ENCODE peak calls at places on chromosomes 13 and 19, in six cellular contexts. Z is brain pericyte, Y is GM19239, P is GM03348, C is omental fat pad, I is tibial artery. V is an unnamed sample.

GRCh38 chr13:45102136-45102802 is 18.0 kb upstream of the GTF2F2 start:
- DNase-seq in Y (no peak), Z (no peak), P (no peak), I (no peak), C (no peak), V (no peak)

GRCh38 chr19:16359964-16360363 is 35.3 kb downstream of the KLF2 start:
- DNase-seq in Y (no peak), I (no peak), Z (no peak), P (no peak), C (no peak), V (no peak)

GRCh38 chr19:33796164-33797100 is at the start of gene KCTD15:
- DNase-seq in I (no peak), C (no peak), Y (no peak), P (peak), Z (no peak), V (no peak)

GRCh38 chr19:3186377-3186688 is 603 bp downstream of the NCLN start:
- DNase-seq in I (no peak), C (no peak), Z (no peak), Y (no peak), P (no peak), V (no peak)

GRCh38 chr13:67156718-67157049 is 73.5 kb downstream of the PCDH9 start:
- DNase-seq in C (no peak), I (no peak), P (no peak), Y (no peak), Z (no peak), V (no peak)

GRCh38 chr13:39370554-39370953 is 232.4 kb downstream of the LHFPL6 start:
- DNase-seq in Y (no peak), Z (no peak), P (peak), I (peak), C (no peak), V (no peak)

GRCh38 chr13:48585456-48585840 is 52.6 kb upstream of the RCBTB2 start:
- DNase-seq in I (no peak), P (no peak), C (no peak), Z (no peak), Y (no peak), V (no peak)

GRCh38 chr13:28049880-28050871 is 50.2 kb downstream of the FLT3 start:
- DNase-seq in Y (no peak), I (no peak), P (no peak), Z (no peak), C (no peak), V (no peak)

GRCh38 chr19:29687897-29688728 is 22.9 kb downstream of the PLEKHF1 start:
- DNase-seq in Z (no peak), C (no peak), P (no peak), I (no peak), Y (no peak), V (no peak)

GRCh38 chr13:73480784-73481183 is 422.0 kb downstream of the KLF5 start:
- DNase-seq in Z (no peak), Y (no peak), C (no peak), P (no peak), I (no peak), V (no peak)

GRCh38 chr19:44737238-44738160 is 11.0 kb upstream of the BCL3 start:
- DNase-seq in P (no peak), C (no peak), Y (no peak), Z (no peak), I (no peak), V (no peak)

GRCh38 chr13:33453911-33454310 is 168.4 kb upstream of the STARD13 start:
- DNase-seq in I (no peak), P (no peak), C (no peak), Y (no peak), Z (no peak), V (no peak)

GRCh38 chr13:114324334-114324733 is 10.0 kb downstream of the CHAMP1 start:
- DNase-seq in P (no peak), Y (no peak), I (no peak), C (no peak), Z (no peak), V (no peak)

GRCh38 chr13:113897966-113898365 is 34.1 kb upstream of the GAS6 start:
- DNase-seq in C (no peak), P (peak), I (no peak), Y (no peak), Z (no peak), V (no peak)

GRCh38 chr13:29702912-29703351 is 107.4 kb upstream of the SLC7A1 start:
- DNase-seq in I (peak), Y (no peak), P (peak), C (no peak), Z (peak), V (no peak)

GRCh38 chr19:662207-662961 is 630 bp downstream of the RNF126 start:
- DNase-seq in P (peak), Z (no peak), Y (peak), I (no peak), C (no peak), V (no peak)

GRCh38 chr13:45196091-45196490 is 4.8 kb downstream of the KCTD4 start:
- DNase-seq in Z (no peak), C (no peak), I (no peak), Y (no peak), P (peak), V (no peak)

GRCh38 chr13:111962431-111962891 is 104.5 kb upstream of the SOX1 start:
- DNase-seq in C (no peak), Y (no peak), P (no peak), I (no peak), Z (no peak), V (no peak)

GRCh38 chr19:10887616-10888367 is 16.4 kb downstream of the CARM1 start:
- DNase-seq in Y (no peak), C (no peak), P (no peak), Z (no peak), I (no peak), V (no peak)

GRCh38 chr19:48836089-48837017 is at the start of gene HSD17B14:
- DNase-seq in C (no peak), P (peak), Z (no peak), Y (no peak), I (peak), V (no peak)

GRCh38 chr19:30646806-30647205 is 274.6 kb downstream of the ZNF536 start:
- DNase-seq in C (no peak), P (no peak), Y (no peak), Z (no peak), I (no peak), V (no peak)

GRCh38 chr13:54574791-54575190 is 1546.2 kb downstream of the OLFM4 start:
- DNase-seq in C (no peak), Y (no peak), I (no peak), Z (no peak), P (no peak), V (no peak)

GRCh38 chr19:39543477-39543857 is 3.5 kb upstream of the EID2 start:
- DNase-seq in P (no peak), Z (no peak), C (no peak), I (no peak), Y (no peak), V (no peak)

GRCh38 chr19:55261671-55262126 is 2.9 kb upstream of the PPP6R1 start:
- DNase-seq in I (no peak), Y (no peak), Z (no peak), P (no peak), C (no peak), V (no peak)

GRCh38 chr13:75196112-75196855 is 285.7 kb downstream of the TBC1D4 start:
- DNase-seq in P (peak), Y (no peak), Z (peak), C (no peak), I (no peak), V (no peak)

GRCh38 chr13:30388401-30389283 is 33.7 kb upstream of the UBE2L5 start:
- DNase-seq in C (no peak), I (no peak), Z (no peak), Y (no peak), P (peak), V (no peak)

GRCh38 chr13:65555973-65556372 is 1674.2 kb downstream of the PCDH9 start:
- DNase-seq in Z (no peak), I (no peak), P (no peak), C (no peak), Y (no peak), V (no peak)

GRCh38 chr13:47334173-47334572 is 437.3 kb upstream of the HTR2A start:
- DNase-seq in Z (peak), Y (no peak), I (no peak), P (peak), C (no peak), V (no peak)

GRCh38 chr13:42422681-42423080 is 150.7 kb downstream of the AKAP11 start:
- DNase-seq in Y (no peak), Z (no peak), I (no peak), C (no peak), P (no peak), V (no peak)

GRCh38 chr19:14576363-14576762 is 4.5 kb upstream of the NDUFB7 start:
- DNase-seq in Y (no peak), I (no peak), P (no peak), Z (no peak), C (no peak), V (no peak)

GRCh38 chr19:1516395-1516753 is 3.6 kb upstream of the ADAMTSL5 start:
- DNase-seq in Z (no peak), I (no peak), C (no peak), Y (no peak), P (no peak), V (no peak)

V was measured in GM12864.